ENCODE peak calls at places on chromosomes 5 and 9, in seven cellular contexts. T, I, X, C, B, O and E are unnamed samples.

GRCh38 chr5:19241690-19242089 is 746.3 kb downstream of the CDH18 start:
- DNase-seq in T (no peak), I (no peak), X (no peak), C (no peak), B (no peak), O (no peak), E (no peak)

GRCh38 chr9:114027901-114028465 is 50.1 kb downstream of the AMBP start:
- DNase-seq in T (peak; percentile 8), I (no peak), X (peak; percentile 11), C (no peak), B (no peak), O (no peak), E (no peak)

GRCh38 chr5:150148408-150148927 is 7.2 kb downstream of the PDGFRB start:
- DNase-seq in T (no peak), I (no peak), X (no peak), C (no peak), B (no peak), O (no peak), E (peak; percentile 92)

GRCh38 chr9:38117646-38118045 is 48.6 kb upstream of the SHB start:
- DNase-seq in T (no peak), I (peak; percentile 36), X (no peak), C (peak; percentile 60), B (no peak), O (no peak), E (no peak)

GRCh38 chr9:123541441-123541840 is 185.4 kb downstream of the CRB2 start:
- DNase-seq in T (no peak), I (no peak), X (no peak), C (no peak), B (no peak), O (no peak), E (no peak)

GRCh38 chr9:27566118-27566517 is 7.2 kb downstream of the C9orf72 start:
- DNase-seq in T (no peak), I (no peak), X (no peak), C (no peak), B (no peak), O (no peak), E (no peak)

GRCh38 chr5:147490989-147491388 is 18.9 kb downstream of the DPYSL3 start:
- DNase-seq in T (no peak), I (no peak), X (no peak), C (no peak), B (no peak), O (no peak), E (no peak)

GRCh38 chr5:148457183-148457620 is 73.4 kb downstream of the FBXO38 start:
- DNase-seq in T (no peak), I (no peak), X (no peak), C (no peak), B (no peak), O (peak; percentile 68), E (no peak)

GRCh38 chr5:94389515-94389899 is 228.9 kb downstream of the KIAA0825 start:
- DNase-seq in T (no peak), I (no peak), X (no peak), C (no peak), B (no peak), O (no peak), E (no peak)

GRCh38 chr5:151094861-151095260 is 14.0 kb upstream of the TNIP1 start:
- DNase-seq in T (no peak), I (no peak), X (no peak), C (no peak), B (peak; percentile 15), O (peak; percentile 95), E (no peak)

GRCh38 chr5:173281910-173282309 is 46.3 kb downstream of the STC2 start:
- DNase-seq in T (no peak), I (no peak), X (no peak), C (no peak), B (no peak), O (no peak), E (no peak)

GRCh38 chr5:54404568-54404967 is 50.9 kb upstream of the HSPB3 start:
- DNase-seq in T (no peak), I (no peak), X (no peak), C (no peak), B (no peak), O (no peak), E (no peak)

GRCh38 chr5:2752875-2753435 is 1.5 kb upstream of the IRX2 start:
- DNase-seq in T (no peak), I (no peak), X (no peak), C (no peak), B (no peak), O (no peak), E (no peak)

GRCh38 chr5:135822286-135822685 is 12.2 kb upstream of the SLC25A48 start:
- DNase-seq in T (no peak), I (no peak), X (no peak), C (no peak), B (no peak), O (no peak), E (no peak)

GRCh38 chr5:61658592-61659008 is 326.5 kb downstream of the ZSWIM6 start:
- DNase-seq in T (peak; percentile 81), I (peak; percentile 87), X (peak; percentile 82), C (peak; percentile 91), B (peak; percentile 94), O (peak; percentile 80), E (peak; percentile 86)

GRCh38 chr5:98940586-98940985 is 11.8 kb upstream of the CHD1 start:
- DNase-seq in T (no peak), I (no peak), X (no peak), C (no peak), B (no peak), O (no peak), E (no peak)

GRCh38 chr5:181149806-181150733 is 2.7 kb downstream of the OR2V2 start:
- DNase-seq in T (no peak), I (no peak), X (no peak), C (no peak), B (no peak), O (no peak), E (peak; percentile 47)

GRCh38 chr9:124216474-124217176 is 41.1 kb upstream of the NEK6 start:
- DNase-seq in T (peak; percentile 63), I (no peak), X (peak; percentile 35), C (no peak), B (peak; percentile 93), O (no peak), E (peak; percentile 65)

GRCh38 chr5:133460172-133460758 is 152.1 kb downstream of the FSTL4 start:
- DNase-seq in T (no peak), I (no peak), X (no peak), C (peak; percentile 33), B (no peak), O (peak; percentile 8), E (no peak)

GRCh38 chr5:90437663-90438062 is 28.1 kb upstream of the CETN3 start:
- DNase-seq in T (no peak), I (no peak), X (no peak), C (no peak), B (no peak), O (no peak), E (no peak)

GRCh38 chr9:84230355-84231136 is 110.0 kb downstream of the SLC28A3 start:
- DNase-seq in T (no peak), I (no peak), X (no peak), C (no peak), B (no peak), O (no peak), E (no peak)

GRCh38 chr5:93278876-93279275 is 302.1 kb downstream of the NR2F1-AS1 start:
- DNase-seq in T (no peak), I (no peak), X (no peak), C (no peak), B (no peak), O (no peak), E (no peak)

GRCh38 chr9:74696520-74696919 is 191.2 kb downstream of the TRPM6 start:
- DNase-seq in T (no peak), I (no peak), X (no peak), C (no peak), B (no peak), O (no peak), E (no peak)

GRCh38 chr9:124780060-124780756 is 3.3 kb downstream of the OLFML2A start:
- DNase-seq in T (no peak), I (peak; percentile 69), X (peak; percentile 69), C (no peak), B (peak; percentile 68), O (no peak), E (peak; percentile 69)

GRCh38 chr9:70402213-70402612 is 12.2 kb downstream of the KLF9 start:
- DNase-seq in T (no peak), I (no peak), X (no peak), C (no peak), B (no peak), O (no peak), E (no peak)

GRCh38 chr9:70404261-70404660 is 10.2 kb downstream of the KLF9 start:
- DNase-seq in T (no peak), I (no peak), X (no peak), C (no peak), B (no peak), O (no peak), E (no peak)

GRCh38 chr9:70403618-70404025 is 10.8 kb downstream of the KLF9 start:
- DNase-seq in T (no peak), I (no peak), X (no peak), C (no peak), B (no peak), O (peak; percentile 65), E (no peak)

GRCh38 chr9:70405808-70406445 is 8.5 kb downstream of the KLF9 start:
- DNase-seq in T (no peak), I (no peak), X (no peak), C (no peak), B (no peak), O (peak; percentile 63), E (no peak)

DNA sequence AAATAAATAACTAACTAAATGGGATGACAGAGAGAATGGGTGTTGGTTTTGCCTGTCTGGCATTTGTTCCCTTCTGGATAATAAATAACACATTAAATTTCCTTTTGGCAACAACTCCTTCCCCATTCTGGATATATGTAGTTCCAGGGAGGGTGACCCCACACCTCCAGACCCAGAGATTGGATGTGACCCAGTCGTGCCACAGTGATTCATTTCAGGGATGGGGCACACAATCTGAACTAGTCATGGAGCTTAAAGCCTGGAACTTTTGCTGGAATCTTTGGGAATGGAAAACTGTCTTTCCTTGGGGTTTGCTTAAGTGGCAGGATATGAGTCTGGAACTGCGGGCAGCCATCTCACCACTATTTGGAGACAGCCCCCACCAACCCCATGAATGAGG is 11.3 kb downstream of the KLF9 start:
- DNase-seq in T (no peak), I (no peak), X (no peak), C (no peak), B (no peak), O (no peak), E (no peak)
- H3K4me1 ChIP-seq in T (peaks cover 88% of the 10 kb centered on the region), I (peaks cover 55% of the 10 kb centered on the region), X (peaks cover 95% of the 10 kb centered on the region), C (peaks cover 10% of the 10 kb centered on the region), B (peaks cover 62% of the 10 kb centered on the region), O (peaks cover 41% of the 10 kb centered on the region), E (no peaks in the 10 kb centered on the region)

GRCh38 chr5:78509145-78509865 is 139.3 kb downstream of the LHFPL2 start:
- DNase-seq in T (no peak), I (no peak), X (no peak), C (no peak), B (no peak), O (no peak), E (no peak)
- H3K4me1 ChIP-seq in T (peaks cover 36% of the 10 kb centered on the region), I (peaks cover 14% of the 10 kb centered on the region), X (peaks cover 41% of the 10 kb centered on the region), C (peaks cover 32% of the 10 kb centered on the region), B (peaks cover 20% of the 10 kb centered on the region), O (peaks cover 6% of the 10 kb centered on the region), E (peaks cover 30% of the 10 kb centered on the region)

GRCh38 chr5:17401509-17402290 is 96.3 kb upstream of the TAF11L2 start:
- DNase-seq in T (no peak), I (no peak), X (no peak), C (no peak), B (no peak), O (no peak), E (no peak)
- H3K4me1 ChIP-seq in T (peaks cover 4% of the 10 kb centered on the region), I (peaks cover 11% of the 10 kb centered on the region), X (no peaks in the 10 kb centered on the region), C (no peaks in the 10 kb centered on the region), B (peaks cover 16% of the 10 kb centered on the region), O (peaks cover 2% of the 10 kb centered on the region), E (no peaks in the 10 kb centered on the region)

GRCh38 chr9:73543727-73544126 is 392.1 kb downstream of the ANXA1 start:
- DNase-seq in T (no peak), I (no peak), X (no peak), C (no peak), B (no peak), O (no peak), E (no peak)
- H3K4me1 ChIP-seq in T (no peaks in the 10 kb centered on the region), I (no peaks in the 10 kb centered on the region), X (no peaks in the 10 kb centered on the region), C (no peaks in the 10 kb centered on the region), B (no peaks in the 10 kb centered on the region), O (no peaks in the 10 kb centered on the region), E (no peaks in the 10 kb centered on the region)